ENCODE peak calls at places on chromosomes 2 and 18, in five cellular contexts. One of them, this sample, is unnamed.

GRCh38 chr2:81767173-81767720 is 1462.7 kb upstream of the LRRTM1 start:
- DNase-seq in SK-N-SH: no peak
- DNase-seq in GM12864: no peak
- DNase-seq in activated B cell treated with CpG ODN at 0.5 μM for 24 hours: no peak
- DNase-seq in fibroblast of lung: peak; percentile 58
- DNase-seq in this sample: no peak

GRCh38 chr2:197909377-197909776 is 105.0 kb downstream of the PLCL1 start:
- DNase-seq in fibroblast of lung: peak; percentile 91
- DNase-seq in activated B cell treated with CpG ODN at 0.5 μM for 24 hours: no peak
- DNase-seq in GM12864: no peak
- DNase-seq in SK-N-SH: no peak
- DNase-seq in this sample: no peak

GRCh38 chr2:64657416-64657815 is 3.7 kb upstream of the SERTAD2 start:
- DNase-seq in fibroblast of lung: no peak
- DNase-seq in GM12864: no peak
- DNase-seq in SK-N-SH: no peak
- DNase-seq in activated B cell treated with CpG ODN at 0.5 μM for 24 hours: no peak
- DNase-seq in this sample: no peak

GRCh38 chr18:60067426-60068210 is 167.8 kb downstream of the PMAIP1 start:
- DNase-seq in SK-N-SH: no peak
- DNase-seq in fibroblast of lung: peak; percentile 7
- DNase-seq in activated B cell treated with CpG ODN at 0.5 μM for 24 hours: no peak
- DNase-seq in GM12864: no peak
- DNase-seq in this sample: no peak

GRCh38 chr2:231489990-231490389 is 25.7 kb upstream of the NCL start:
- DNase-seq in GM12864: no peak
- DNase-seq in activated B cell treated with CpG ODN at 0.5 μM for 24 hours: no peak
- DNase-seq in fibroblast of lung: no peak
- DNase-seq in SK-N-SH: no peak
- DNase-seq in this sample: no peak

GRCh38 chr18:10399465-10399864 is 55.0 kb upstream of the APCDD1 start:
- DNase-seq in activated B cell treated with CpG ODN at 0.5 μM for 24 hours: no peak
- DNase-seq in fibroblast of lung: no peak
- DNase-seq in SK-N-SH: no peak
- DNase-seq in GM12864: no peak
- DNase-seq in this sample: no peak

GRCh38 chr18:13973061-13973460 is 57.7 kb upstream of the MC2R start:
- DNase-seq in activated B cell treated with CpG ODN at 0.5 μM for 24 hours: no peak
- DNase-seq in fibroblast of lung: no peak
- DNase-seq in SK-N-SH: no peak
- DNase-seq in GM12864: no peak
- DNase-seq in this sample: no peak

GRCh38 chr2:47054867-47055266 is 100.2 kb downstream of the STPG4 start:
- DNase-seq in GM12864: no peak
- DNase-seq in activated B cell treated with CpG ODN at 0.5 μM for 24 hours: no peak
- DNase-seq in fibroblast of lung: no peak
- DNase-seq in SK-N-SH: no peak
- DNase-seq in this sample: no peak

GRCh38 chr18:35121531-35121930 is 80.3 kb downstream of the MAPRE2 start:
- DNase-seq in GM12864: no peak
- DNase-seq in fibroblast of lung: no peak
- DNase-seq in SK-N-SH: no peak
- DNase-seq in activated B cell treated with CpG ODN at 0.5 μM for 24 hours: no peak
- DNase-seq in this sample: no peak

GRCh38 chr2:29382486-29382885 is 267.3 kb downstream of the CLIP4 start:
- DNase-seq in activated B cell treated with CpG ODN at 0.5 μM for 24 hours: no peak
- DNase-seq in GM12864: no peak
- DNase-seq in fibroblast of lung: no peak
- DNase-seq in SK-N-SH: no peak
- DNase-seq in this sample: no peak

GRCh38 chr2:176321916-176322315 is 52.7 kb downstream of the MTX2 start:
- DNase-seq in activated B cell treated with CpG ODN at 0.5 μM for 24 hours: no peak
- DNase-seq in SK-N-SH: no peak
- DNase-seq in GM12864: no peak
- DNase-seq in fibroblast of lung: no peak
- DNase-seq in this sample: no peak

GRCh38 chr2:195009202-195009601 is 647.8 kb upstream of the SLC39A10 start:
- DNase-seq in fibroblast of lung: no peak
- DNase-seq in GM12864: no peak
- DNase-seq in activated B cell treated with CpG ODN at 0.5 μM for 24 hours: no peak
- DNase-seq in SK-N-SH: no peak
- DNase-seq in this sample: no peak

GRCh38 chr2:33453905-33454479 is 22.5 kb upstream of the RASGRP3 start:
- DNase-seq in SK-N-SH: no peak
- DNase-seq in fibroblast of lung: no peak
- DNase-seq in activated B cell treated with CpG ODN at 0.5 μM for 24 hours: no peak
- DNase-seq in GM12864: no peak
- DNase-seq in this sample: no peak

GRCh38 chr2:24613154-24613814 is 122.2 kb downstream of the NCOA1 start:
- DNase-seq in GM12864: peak; percentile 72
- DNase-seq in SK-N-SH: no peak
- DNase-seq in activated B cell treated with CpG ODN at 0.5 μM for 24 hours: no peak
- DNase-seq in fibroblast of lung: peak; percentile 25
- DNase-seq in this sample: peak; percentile 39

GRCh38 chr18:23324056-23324811 is 128.9 kb upstream of the RIOK3 start:
- DNase-seq in SK-N-SH: no peak
- DNase-seq in activated B cell treated with CpG ODN at 0.5 μM for 24 hours: no peak
- DNase-seq in fibroblast of lung: no peak
- DNase-seq in GM12864: no peak
- DNase-seq in this sample: no peak

GRCh38 chr18:77080283-77080682 is 52.3 kb downstream of the MBP start:
- DNase-seq in GM12864: no peak
- DNase-seq in SK-N-SH: no peak
- DNase-seq in activated B cell treated with CpG ODN at 0.5 μM for 24 hours: peak; percentile 60
- DNase-seq in fibroblast of lung: no peak
- DNase-seq in this sample: peak; percentile 58

GRCh38 chr2:209990838-209991237 is 11.6 kb upstream of the RPE start:
- DNase-seq in activated B cell treated with CpG ODN at 0.5 μM for 24 hours: no peak
- DNase-seq in SK-N-SH: no peak
- DNase-seq in GM12864: no peak
- DNase-seq in fibroblast of lung: no peak
- DNase-seq in this sample: no peak

GRCh38 chr2:46827274-46827930 is 88.2 kb downstream of the MCFD2 start:
- DNase-seq in fibroblast of lung: peak; percentile 68
- DNase-seq in GM12864: no peak
- DNase-seq in SK-N-SH: no peak
- DNase-seq in activated B cell treated with CpG ODN at 0.5 μM for 24 hours: no peak
- DNase-seq in this sample: no peak

GRCh38 chr2:150610670-150611279 is 123.3 kb upstream of the RND3 start:
- DNase-seq in fibroblast of lung: no peak
- DNase-seq in SK-N-SH: peak; percentile 14
- DNase-seq in activated B cell treated with CpG ODN at 0.5 μM for 24 hours: no peak
- DNase-seq in GM12864: no peak
- DNase-seq in this sample: peak; percentile 15

GRCh38 chr18:49880656-49881055 is 67.3 kb upstream of the ACAA2 start:
- DNase-seq in activated B cell treated with CpG ODN at 0.5 μM for 24 hours: no peak
- DNase-seq in SK-N-SH: no peak
- DNase-seq in fibroblast of lung: peak; percentile 41
- DNase-seq in GM12864: no peak
- DNase-seq in this sample: no peak

DNA sequence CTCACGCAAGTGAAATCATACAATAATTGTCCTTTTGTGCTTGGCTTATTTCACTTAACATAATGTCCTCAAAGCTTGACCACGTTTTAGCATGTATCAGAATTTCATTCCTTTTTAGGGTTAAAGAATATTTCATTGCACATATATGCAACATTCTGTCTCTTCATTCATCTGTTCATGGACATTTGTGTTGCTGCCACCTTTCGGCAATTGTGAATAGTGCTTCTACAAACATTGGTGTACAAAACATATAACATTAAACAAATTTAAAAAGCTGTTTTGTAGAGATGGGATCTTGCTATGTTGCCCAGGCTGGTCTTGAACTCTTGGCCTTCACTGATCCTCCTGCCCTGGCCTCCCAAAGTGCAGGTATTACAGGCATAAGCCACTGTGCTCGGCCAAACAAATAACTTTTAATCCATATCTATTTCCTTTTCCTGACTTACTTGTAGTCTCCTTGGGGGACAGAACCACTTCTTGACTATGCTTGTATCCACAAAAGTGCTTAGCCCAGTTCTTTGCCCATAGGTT is 209.3 kb downstream of the SLC4A3 start:
- DNase-seq in SK-N-SH: no peak
- DNase-seq in GM12864: no peak
- DNase-seq in fibroblast of lung: no peak
- DNase-seq in activated B cell treated with CpG ODN at 0.5 μM for 24 hours: no peak
- DNase-seq in this sample: no peak
- TF ChIP-seq CTCF in SK-N-SH: peak; percentile 69
- TF ChIP-seq CTCF in GM12864: peak; percentile 28
- TF ChIP-seq CTCF in fibroblast of lung: peak; percentile 15
- TF ChIP-seq CTCF in activated B cell treated with CpG ODN at 0.5 μM for 24 hours: no peak
- TF ChIP-seq CTCF in this sample: peak; percentile 8

DNA sequence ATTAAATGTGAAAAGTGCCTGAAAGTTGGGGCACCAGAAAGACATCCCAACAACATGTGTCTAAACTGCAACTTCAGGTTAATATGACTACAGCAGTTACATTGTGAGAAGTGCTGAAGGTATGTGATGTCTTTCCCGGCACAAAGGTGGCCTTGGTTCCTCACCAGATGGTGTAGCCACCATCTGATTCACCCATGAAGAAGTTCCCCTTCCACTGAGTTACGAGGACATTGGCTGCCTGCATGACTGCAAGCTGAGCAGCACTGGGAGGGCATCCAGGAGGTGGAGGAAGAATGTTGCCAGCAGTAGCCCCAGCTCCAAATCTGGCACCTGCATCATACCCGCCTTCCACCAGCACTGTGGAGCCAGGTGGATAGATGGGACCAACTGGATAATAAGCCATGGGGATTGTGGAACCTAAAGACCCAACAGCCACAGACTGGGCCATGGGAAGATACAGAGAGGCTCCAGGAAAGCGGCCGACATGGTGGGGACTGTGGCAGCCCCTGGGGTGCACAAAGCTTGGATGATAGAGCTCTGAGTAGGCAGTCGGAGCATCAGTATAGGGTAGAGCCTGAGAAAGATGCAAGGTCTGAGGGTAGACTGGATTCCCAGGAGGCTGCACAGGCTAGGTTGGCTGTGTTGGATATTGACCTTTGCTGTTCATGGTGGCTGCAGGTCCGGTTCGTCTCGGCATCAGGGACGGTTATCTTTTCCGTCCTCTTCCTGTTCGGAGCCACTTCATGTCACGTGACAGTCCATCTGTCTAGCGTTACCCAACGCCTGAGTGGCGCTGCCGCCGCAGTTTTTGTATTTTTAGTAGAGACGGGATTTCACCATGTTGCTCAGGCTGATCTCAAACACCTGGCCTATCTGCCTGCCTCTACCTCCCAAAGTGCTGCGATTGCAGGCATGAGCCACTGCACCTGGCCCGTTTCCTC is 36.9 kb downstream of the SUMO1 start:
- DNase-seq in GM12864: no peak
- DNase-seq in SK-N-SH: no peak
- DNase-seq in activated B cell treated with CpG ODN at 0.5 μM for 24 hours: no peak
- DNase-seq in fibroblast of lung: no peak
- DNase-seq in this sample: no peak
- TF ChIP-seq CTCF in GM12864: no peak
- TF ChIP-seq CTCF in SK-N-SH: no peak
- TF ChIP-seq CTCF in activated B cell treated with CpG ODN at 0.5 μM for 24 hours: no peak
- TF ChIP-seq CTCF in fibroblast of lung: no peak
- TF ChIP-seq CTCF in this sample: no peak

GRCh38 chr2:101204400-101205095 is 48.1 kb upstream of the CNOT11 start:
- DNase-seq in fibroblast of lung: no peak
- DNase-seq in SK-N-SH: no peak
- DNase-seq in activated B cell treated with CpG ODN at 0.5 μM for 24 hours: no peak
- DNase-seq in GM12864: no peak
- DNase-seq in this sample: no peak
- TF ChIP-seq CTCF in fibroblast of lung: peak; percentile 10
- TF ChIP-seq CTCF in SK-N-SH: peak; percentile 25
- TF ChIP-seq CTCF in activated B cell treated with CpG ODN at 0.5 μM for 24 hours: no peak
- TF ChIP-seq CTCF in GM12864: peak; percentile 1
- TF ChIP-seq CTCF in this sample: no peak

DNA sequence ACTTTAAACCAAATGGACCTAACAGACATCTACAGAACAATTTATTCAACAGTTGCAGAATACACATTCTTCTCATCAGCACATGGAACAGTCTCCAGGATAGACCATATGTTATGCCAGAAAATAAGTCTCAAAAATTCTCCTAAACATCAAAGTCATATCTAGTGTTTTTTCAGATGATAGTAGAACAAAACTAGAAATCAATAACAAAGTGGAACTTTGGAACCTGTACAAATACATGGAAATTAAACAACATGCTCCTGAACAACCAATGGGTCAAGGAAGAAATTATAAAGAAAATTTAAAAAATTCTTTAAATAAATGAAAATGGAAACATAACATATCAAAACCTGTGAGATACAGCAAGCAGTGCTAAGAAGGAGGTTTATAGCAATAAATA is 194.1 kb upstream of the SIX2 start:
- DNase-seq in SK-N-SH: no peak
- DNase-seq in GM12864: no peak
- DNase-seq in fibroblast of lung: no peak
- DNase-seq in activated B cell treated with CpG ODN at 0.5 μM for 24 hours: no peak
- DNase-seq in this sample: no peak
- TF ChIP-seq CTCF in SK-N-SH: no peak
- TF ChIP-seq CTCF in GM12864: no peak
- TF ChIP-seq CTCF in fibroblast of lung: no peak
- TF ChIP-seq CTCF in activated B cell treated with CpG ODN at 0.5 μM for 24 hours: no peak
- TF ChIP-seq CTCF in this sample: no peak

DNA sequence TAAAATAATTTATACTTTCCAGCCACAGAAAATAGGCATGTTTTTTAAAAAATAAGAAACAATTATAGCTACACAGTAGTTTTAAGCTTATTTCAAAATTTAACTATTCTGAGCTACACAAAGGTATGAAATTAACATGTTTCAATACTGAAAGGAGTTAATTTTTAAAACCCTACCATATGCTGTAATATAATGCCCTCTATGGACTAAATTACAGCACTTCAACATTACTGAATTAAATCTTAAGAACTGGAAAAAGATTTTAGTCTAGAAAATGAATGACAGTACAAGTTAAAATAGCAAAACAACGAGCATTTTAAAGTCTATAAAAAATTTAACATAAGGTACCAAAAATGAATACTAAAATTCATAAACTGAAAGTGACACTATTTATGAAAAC is 36.3 kb downstream of the RTN4 start:
- DNase-seq in SK-N-SH: no peak
- DNase-seq in activated B cell treated with CpG ODN at 0.5 μM for 24 hours: no peak
- DNase-seq in fibroblast of lung: no peak
- DNase-seq in GM12864: no peak
- DNase-seq in this sample: no peak
- TF ChIP-seq CTCF in SK-N-SH: peak; percentile 31
- TF ChIP-seq CTCF in activated B cell treated with CpG ODN at 0.5 μM for 24 hours: no peak
- TF ChIP-seq CTCF in fibroblast of lung: no peak
- TF ChIP-seq CTCF in GM12864: no peak
- TF ChIP-seq CTCF in this sample: peak; percentile 31

GRCh38 chr2:129975016-129975774 is 4.3 kb upstream of the RAB6C start:
- DNase-seq in activated B cell treated with CpG ODN at 0.5 μM for 24 hours: no peak
- DNase-seq in SK-N-SH: no peak
- DNase-seq in GM12864: no peak
- DNase-seq in fibroblast of lung: no peak
- DNase-seq in this sample: no peak
- TF ChIP-seq CTCF in activated B cell treated with CpG ODN at 0.5 μM for 24 hours: no peak
- TF ChIP-seq CTCF in SK-N-SH: no peak
- TF ChIP-seq CTCF in GM12864: no peak
- TF ChIP-seq CTCF in fibroblast of lung: no peak
- TF ChIP-seq CTCF in this sample: no peak

This sample was measured in GM13977.